ENCODE peak calls at places on chromosomes 16 and 17, in ten cellular contexts. O, I, F, K, V, Y, B, J, L and H are unnamed samples.

GRCh38 chr17:69547230-69547629 is 132.7 kb downstream of the MAP2K6 start:
- DNase-seq in O (no peak), I (no peak), F (no peak), K (no peak), V (no peak), Y (no peak), B (no peak), J (no peak), L (no peak), H (no peak)

GRCh38 chr16:80259289-80259805 is 281.4 kb upstream of the DYNLRB2 start:
- DNase-seq in O (no peak), I (peak; percentile 33), F (no peak), K (no peak), V (no peak), Y (no peak), B (no peak), J (no peak), L (no peak), H (no peak)

GRCh38 chr17:79905832-79906231 is 66.6 kb upstream of the CBX4 start:
- DNase-seq in O (no peak), I (no peak), F (no peak), K (no peak), V (no peak), Y (no peak), B (no peak), J (peak; percentile 35), L (no peak), H (no peak)

GRCh38 chr17:72455562-72455961 is 334.7 kb downstream of the SOX9 start:
- DNase-seq in O (no peak), I (no peak), F (no peak), K (no peak), V (no peak), Y (no peak), B (no peak), J (no peak), L (no peak), H (no peak)

GRCh38 chr17:61196799-61197198 is 202.8 kb upstream of the TBX2 start:
- DNase-seq in O (no peak), I (no peak), F (no peak), K (no peak), V (no peak), Y (no peak), B (peak; percentile 9), J (no peak), L (peak; percentile 74), H (peak; percentile 32)

GRCh38 chr16:50517450-50518252 is 30.5 kb upstream of the NKD1 start:
- DNase-seq in O (no peak), I (no peak), F (no peak), K (no peak), V (no peak), Y (no peak), B (no peak), J (no peak), L (no peak), H (no peak)

GRCh38 chr16:30110661-30111060 is 2.7 kb downstream of the GDPD3 start:
- DNase-seq in O (no peak), I (peak; percentile 37), F (no peak), K (no peak), V (no peak), Y (no peak), B (peak; percentile 21), J (no peak), L (peak; percentile 26), H (no peak)

GRCh38 chr17:64331946-64332493 is 58.6 kb downstream of the PECAM1 start:
- DNase-seq in O (no peak), I (no peak), F (no peak), K (no peak), V (no peak), Y (no peak), B (no peak), J (peak; percentile 10), L (peak; percentile 45), H (no peak)

GRCh38 chr17:68694791-68695485 is 93.8 kb upstream of the FAM20A start:
- DNase-seq in O (no peak), I (no peak), F (no peak), K (no peak), V (peak; percentile 78), Y (no peak), B (no peak), J (no peak), L (no peak), H (no peak)

GRCh38 chr16:4318171-4318910 is 2.5 kb downstream of the GLIS2 start:
- DNase-seq in O (no peak), I (peak; percentile 43), F (no peak), K (no peak), V (no peak), Y (no peak), B (no peak), J (no peak), L (no peak), H (peak; percentile 55)

GRCh38 chr16:10646581-10647263 is 48.0 kb downstream of the TEKT5 start:
- DNase-seq in O (no peak), I (no peak), F (peak; percentile 60), K (no peak), V (no peak), Y (no peak), B (no peak), J (no peak), L (no peak), H (no peak)

GRCh38 chr17:67132366-67132765 is 88.0 kb downstream of the CACNG1 start:
- DNase-seq in O (no peak), I (no peak), F (no peak), K (no peak), V (no peak), Y (no peak), B (no peak), J (no peak), L (no peak), H (no peak)

GRCh38 chr17:42135664-42136653 is 13.4 kb downstream of the HSPB9 start:
- DNase-seq in O (no peak), I (no peak), F (peak; percentile 92), K (no peak), V (peak; percentile 37), Y (no peak), B (peak; percentile 85), J (peak; percentile 74), L (peak; percentile 64), H (peak; percentile 22)

GRCh38 chr17:7523033-7523432 is 25.8 kb upstream of the TNFSF12 start:
- DNase-seq in O (peak; percentile 19), I (peak; percentile 39), F (no peak), K (no peak), V (no peak), Y (no peak), B (no peak), J (peak; percentile 90), L (peak; percentile 17), H (peak; percentile 14)

GRCh38 chr17:68255731-68256538 is 8.1 kb downstream of the AMZ2 start:
- DNase-seq in O (no peak), I (no peak), F (no peak), K (no peak), V (no peak), Y (no peak), B (no peak), J (no peak), L (no peak), H (no peak)

GRCh38 chr17:79463421-79464309 is 147.2 kb downstream of the RBFOX3 start:
- DNase-seq in O (no peak), I (no peak), F (no peak), K (no peak), V (no peak), Y (no peak), B (no peak), J (no peak), L (no peak), H (no peak)

DNA sequence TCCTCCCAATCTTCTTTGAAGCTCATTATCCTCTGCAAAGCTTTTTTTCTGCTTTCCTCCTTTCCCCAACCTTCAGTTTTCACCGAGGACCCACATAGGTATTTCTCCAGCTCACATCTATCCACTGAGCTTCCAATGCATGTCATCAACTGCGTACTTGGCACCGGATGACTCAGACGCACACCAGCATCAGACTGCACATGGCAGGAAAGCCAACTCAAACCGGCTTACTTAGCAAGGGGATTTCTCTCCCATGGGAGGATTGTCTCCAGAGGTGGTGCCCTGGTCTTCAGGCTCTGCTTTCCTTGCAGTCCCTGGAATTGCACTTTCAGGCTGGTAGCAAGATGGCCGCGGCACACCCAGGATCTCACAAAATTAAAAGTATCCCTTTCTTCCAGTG is 1.7 kb upstream of the AKTIP start:
- DNase-seq in O (no peak), I (no peak), F (no peak), K (no peak), V (peak; percentile 4), Y (no peak), B (peak; percentile 46), J (no peak), L (no peak), H (no peak)
- H3K9ac ChIP-seq in O (peak overlapping the region; percentile 90), I (no peak overlapping the region), F (peak overlapping the region; percentile 74), K (peak overlapping the region; percentile 70), V (no peak overlapping the region), Y (no peak overlapping the region), B (no peak overlapping the region), J (no peak overlapping the region), L (no peak overlapping the region), H (peak overlapping the region; percentile 87)

DNA sequence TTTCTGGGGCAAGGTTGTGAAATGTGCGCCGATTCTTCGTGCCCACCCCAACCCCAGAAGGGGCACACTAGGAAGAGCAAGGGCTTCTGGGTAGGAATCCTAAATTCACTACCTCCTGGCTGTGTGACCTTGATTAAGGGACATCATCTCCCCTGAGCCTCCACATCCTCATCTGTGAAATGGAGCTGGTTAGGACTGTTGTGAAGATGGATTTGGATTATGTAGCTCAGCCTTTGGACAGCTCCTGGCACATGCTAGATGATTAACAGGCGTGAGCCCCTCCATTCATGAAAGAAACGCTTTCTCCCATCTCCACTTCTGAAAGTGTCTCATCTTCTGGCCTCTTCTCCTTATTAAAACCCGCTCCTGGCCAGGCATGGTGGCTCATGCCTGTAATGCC is 65.3 kb upstream of the TMEM97 start:
- DNase-seq in O (no peak), I (no peak), F (no peak), K (no peak), V (no peak), Y (no peak), B (no peak), J (no peak), L (no peak), H (no peak)
- H3K27me3 ChIP-seq in O (no peaks in the 10 kb centered on the region), I (no peaks in the 10 kb centered on the region), F (no peaks in the 10 kb centered on the region), K (no peaks in the 10 kb centered on the region), V (no peaks in the 10 kb centered on the region), Y (peaks cover 12% of the 10 kb centered on the region), B (peaks cover 23% of the 10 kb centered on the region), J (no peaks in the 10 kb centered on the region), L (peaks cover 2% of the 10 kb centered on the region), H (no peaks in the 10 kb centered on the region)

GRCh38 chr17:12242390-12242954 is 221.8 kb downstream of the MAP2K4 start:
- DNase-seq in O (no peak), I (no peak), F (no peak), K (no peak), V (no peak), Y (no peak), B (peak; percentile 48), J (no peak), L (peak; percentile 21), H (peak; percentile 12)
- H3K4me3 ChIP-seq in O (no peak overlapping the region), I (no peak overlapping the region), F (no peak overlapping the region), K (no peak overlapping the region), V (no peak overlapping the region), Y (no peak overlapping the region), B (no peak overlapping the region), J (no peak overlapping the region), L (no peak overlapping the region), H (no peak overlapping the region)

DNA sequence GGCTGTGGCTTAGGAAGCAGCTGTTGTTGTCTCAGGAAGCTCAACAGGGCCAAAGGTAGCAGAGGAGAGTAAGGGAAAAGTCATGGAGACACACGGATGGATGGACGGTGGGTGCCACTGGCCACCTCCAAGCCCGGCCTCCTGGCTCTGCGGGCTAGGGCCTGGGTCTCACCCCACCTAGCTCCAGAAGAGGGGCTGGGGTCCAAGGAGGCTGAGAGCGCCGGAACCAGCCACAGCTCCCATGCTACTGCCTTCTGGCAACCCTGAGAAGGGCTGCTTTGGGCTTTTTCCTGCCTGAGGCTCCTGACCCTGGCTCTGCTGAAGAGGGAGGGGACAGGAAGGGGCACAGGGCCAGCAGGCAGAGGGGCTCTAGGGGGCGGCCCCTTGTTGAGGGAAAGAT is 11.2 kb downstream of the CD300LG start:
- DNase-seq in O (no peak), I (no peak), F (no peak), K (no peak), V (no peak), Y (no peak), B (no peak), J (no peak), L (no peak), H (no peak)
- H3K9ac ChIP-seq in O (no peak overlapping the region), I (no peak overlapping the region), F (no peak overlapping the region), K (no peak overlapping the region), V (no peak overlapping the region), Y (no peak overlapping the region), B (no peak overlapping the region), J (no peak overlapping the region), L (no peak overlapping the region), H (no peak overlapping the region)